ENCODE peak calls at places on chromosomes 5 and 9, in six cellular contexts. J is GM13976; G is activated CD4-positive, alpha-beta T cell treated with anti-CD3 and anti-CD28 coated beads, Interleukin-2, amount 50 U/mL, for 48 hours; Q is effector CD4-positive, alpha-beta T cell; L is ovary; C is COR-L47. F is an unnamed sample.
A peak's percentile ranks its signal among the peaks of the same experiment; 100 is the strongest.

GRCh38 chr5:178398856-178399722 is 166.5 kb upstream of the PHYKPL start:
- DNase-seq in J (no peak), G (no peak), Q (no peak), L (no peak), C (no peak), F (no peak)

GRCh38 chr5:98769256-98770157 is 4.0 kb upstream of the RGMB start:
- DNase-seq in J (peak; percentile 57), G (peak; percentile 29), Q (no peak), L (peak; percentile 50), C (peak; percentile 68), F (no peak)

GRCh38 chr9:88818495-88819201 is 172.6 kb upstream of the S1PR3 start:
- DNase-seq in J (no peak), G (no peak), Q (no peak), L (no peak), C (no peak), F (no peak)

GRCh38 chr9:130987738-130988399 is 21.1 kb upstream of the LAMC3 start:
- DNase-seq in J (no peak), G (no peak), Q (no peak), L (no peak), C (no peak), F (no peak)

GRCh38 chr5:180154821-180155220 is 54.2 kb downstream of the RASGEF1C start:
- DNase-seq in J (no peak), G (no peak), Q (no peak), L (no peak), C (no peak), F (no peak)

GRCh38 chr5:96091874-96092273 is 130.2 kb upstream of the ELL2 start:
- DNase-seq in J (no peak), G (no peak), Q (no peak), L (no peak), C (no peak), F (no peak)

GRCh38 chr9:135075234-135076142 is 12.0 kb upstream of the OLFM1 start:
- DNase-seq in J (no peak), G (no peak), Q (no peak), L (peak; percentile 72), C (no peak), F (no peak)

GRCh38 chr5:73812457-73812856 is 186.5 kb downstream of the ARHGEF28 start:
- DNase-seq in J (no peak), G (no peak), Q (no peak), L (no peak), C (no peak), F (no peak)

GRCh38 chr5:84275609-84276008 is 109.1 kb downstream of the EDIL3 start:
- DNase-seq in J (no peak), G (no peak), Q (no peak), L (no peak), C (no peak), F (no peak)

GRCh38 chr9:136242908-136243525 is 2.6 kb downstream of the QSOX2 start:
- DNase-seq in J (peak; percentile 46), G (no peak), Q (no peak), L (no peak), C (no peak), F (no peak)

GRCh38 chr9:114316605-114317230 is 6.2 kb upstream of the ORM1 start:
- DNase-seq in J (no peak), G (no peak), Q (no peak), L (peak; percentile 17), C (no peak), F (no peak)

GRCh38 chr5:175247146-175247545 is 196.8 kb downstream of the DRD1 start:
- DNase-seq in J (no peak), G (no peak), Q (no peak), L (no peak), C (no peak), F (no peak)

GRCh38 chr9:97855899-97856298 is 2.9 kb downstream of the FOXE1 start:
- DNase-seq in J (no peak), G (no peak), Q (no peak), L (no peak), C (no peak), F (no peak)

GRCh38 chr5:177022386-177023246 is at the start of gene ZNF346:
- DNase-seq in J (peak; percentile 99), G (peak; percentile 92), Q (peak; percentile 93), L (peak; percentile 93), C (peak; percentile 96), F (peak; percentile 75)

GRCh38 chr5:110815916-110816605 is 77.3 kb downstream of the SLC25A46 start:
- DNase-seq in J (no peak), G (no peak), Q (no peak), L (no peak), C (no peak), F (no peak)

GRCh38 chr5:15620501-15620900 is 120.5 kb downstream of the FBXL7 start:
- DNase-seq in J (no peak), G (no peak), Q (no peak), L (no peak), C (no peak), F (no peak)

GRCh38 chr5:179486596-179487051 is 63.7 kb upstream of the RUFY1 start:
- DNase-seq in J (no peak), G (no peak), Q (no peak), L (no peak), C (peak; percentile 53), F (no peak)

GRCh38 chr5:57243286-57244137 is 69.7 kb downstream of the GPBP1 start:
- DNase-seq in J (peak; percentile 34), G (no peak), Q (no peak), L (no peak), C (no peak), F (no peak)

GRCh38 chr5:179974946-179975712 is 67.4 kb upstream of the TBC1D9B start:
- DNase-seq in J (peak; percentile 67), G (peak; percentile 11), Q (peak; percentile 8), L (no peak), C (peak; percentile 53), F (no peak)

GRCh38 chr9:99114049-99114440 is 9.1 kb downstream of the TGFBR1 start:
- DNase-seq in J (no peak), G (no peak), Q (no peak), L (no peak), C (no peak), F (no peak)

GRCh38 chr5:149427374-149427773 is 48.3 kb upstream of the IL17B start:
- DNase-seq in J (no peak), G (no peak), Q (no peak), L (no peak), C (no peak), F (no peak)

GRCh38 chr5:134708301-134708700 is 30.0 kb upstream of the CAMLG start:
- DNase-seq in J (no peak), G (no peak), Q (no peak), L (no peak), C (no peak), F (no peak)

GRCh38 chr9:133989554-133990365 is 2.4 kb downstream of the VAV2 start:
- DNase-seq in J (no peak), G (no peak), Q (no peak), L (peak; percentile 16), C (no peak), F (no peak)

GRCh38 chr5:142014911-142015584 is 2.2 kb upstream of the GNPDA1 start:
- DNase-seq in J (peak; percentile 59), G (peak; percentile 73), Q (peak; percentile 48), L (no peak), C (peak; percentile 64), F (no peak)

GRCh38 chr5:43565043-43565442 is 8.2 kb upstream of the PAIP1 start:
- DNase-seq in J (no peak), G (no peak), Q (no peak), L (no peak), C (no peak), F (no peak)

GRCh38 chr5:66306844-66307315 is 162.8 kb downstream of the SREK1 start:
- DNase-seq in J (no peak), G (no peak), Q (no peak), L (no peak), C (no peak), F (no peak)

GRCh38 chr5:6762116-6762515 is 48.9 kb downstream of the TENT4A start:
- DNase-seq in J (no peak), G (no peak), Q (no peak), L (no peak), C (no peak), F (no peak)

GRCh38 chr9:89477395-89477794 is 20.5 kb downstream of the SEMA4D start:
- DNase-seq in J (no peak), G (no peak), Q (no peak), L (no peak), C (no peak), F (no peak)

GRCh38 chr9:14173730-14174129 is 140.2 kb downstream of the NFIB start:
- DNase-seq in J (no peak), G (no peak), Q (no peak), L (no peak), C (peak; percentile 46), F (no peak)

GRCh38 chr5:59921816-59922215 is 28.3 kb upstream of the PDE4D start:
- DNase-seq in J (no peak), G (no peak), Q (no peak), L (no peak), C (no peak), F (no peak)

GRCh38 chr5:170985486-170985885 is 123.7 kb downstream of the RANBP17 start:
- DNase-seq in J (no peak), G (no peak), Q (no peak), L (no peak), C (no peak), F (no peak)

GRCh38 chr5:10106806-10107205 is 142.9 kb downstream of the ATPSCKMT start:
- DNase-seq in J (no peak), G (no peak), Q (no peak), L (no peak), C (no peak), F (no peak)

GRCh38 chr9:129471201-129472019 is 149.5 kb downstream of the C9orf50 start:
- DNase-seq in J (no peak), G (no peak), Q (no peak), L (no peak), C (no peak), F (no peak)

GRCh38 chr9:114270120-114270975 is 52.5 kb upstream of the ORM1 start:
- DNase-seq in J (no peak), G (no peak), Q (no peak), L (peak; percentile 24), C (no peak), F (no peak)

GRCh38 chr5:38154615-38155204 is 103.6 kb upstream of the EGFLAM start:
- DNase-seq in J (no peak), G (no peak), Q (no peak), L (no peak), C (no peak), F (no peak)

GRCh38 chr5:146426853-146427618 is 20.1 kb upstream of the TCERG1 start:
- DNase-seq in J (peak; percentile 55), G (no peak), Q (no peak), L (no peak), C (peak; percentile 35), F (no peak)

GRCh38 chr9:20811872-20812271 is 127.8 kb downstream of the FOCAD start:
- DNase-seq in J (no peak), G (no peak), Q (no peak), L (no peak), C (no peak), F (no peak)

GRCh38 chr9:105911104-105911911 is 217.0 kb downstream of the TMEM38B start:
- DNase-seq in J (no peak), G (no peak), Q (no peak), L (no peak), C (no peak), F (no peak)

GRCh38 chr5:57566914-57567313 is 84.3 kb upstream of the ACTBL2 start:
- DNase-seq in J (no peak), G (no peak), Q (no peak), L (no peak), C (no peak), F (no peak)

GRCh38 chr9:97873410-97873809 is 20.4 kb downstream of the FOXE1 start:
- DNase-seq in J (no peak), G (no peak), Q (no peak), L (no peak), C (no peak), F (no peak)